ENCODE peak calls at places on chromosomes 3 and 15, in nine cellular contexts. E is nephron progenitor cell; B is NCI-H748 treated with DMSO at 0.1 percent for 48 hours; J is RWPE1; U is activated CD4-positive, alpha-beta T cell treated with anti-CD3 and anti-CD28 coated beads, Interleukin-2, amount 10 ng/mL, durations not matched to agents 7 days and 5 days; M is NCI-H2029; O is AG10803; I is CD4-positive, alpha-beta memory T cell; T is naive thymus-derived CD8-positive, alpha-beta T cell. A is an unnamed sample.

GRCh38 chr3:163058190-163058854 is 1561.7 kb downstream of the OTOL1 start:
- DNase-seq in E (no peak), B (no peak), J (no peak), U (no peak), M (no peak), O (no peak), I (no peak), T (no peak), A (peak)

GRCh38 chr15:42447599-42447998 is 43.3 kb downstream of the ZNF106 start:
- DNase-seq in E (no peak), B (no peak), J (no peak), U (no peak), M (no peak), O (no peak), I (no peak), T (no peak), A (no peak)

GRCh38 chr3:129824926-129825541 is 68.5 kb downstream of the TMCC1 start:
- DNase-seq in E (peak), B (peak), J (peak), U (peak), M (peak), O (peak), I (peak), T (peak), A (peak)

GRCh38 chr3:194274424-194275085 is 76.6 kb downstream of the CPN2 start:
- DNase-seq in E (no peak), B (no peak), J (no peak), U (no peak), M (no peak), O (peak), I (no peak), T (no peak), A (peak)

GRCh38 chr3:187025254-187025655 is 94.9 kb downstream of the ST6GAL1 start:
- DNase-seq in E (no peak), B (no peak), J (no peak), U (peak), M (no peak), O (no peak), I (peak), T (no peak), A (no peak)

GRCh38 chr3:21913791-21914190 is 162.8 kb upstream of the ZNF385D start:
- DNase-seq in E (no peak), B (no peak), J (no peak), U (no peak), M (no peak), O (peak), I (no peak), T (no peak), A (peak)

GRCh38 chr3:192122832-192123594 is 604.3 kb downstream of the FGF12 start:
- DNase-seq in E (no peak), B (no peak), J (no peak), U (no peak), M (no peak), O (no peak), I (no peak), T (no peak), A (no peak)

GRCh38 chr3:146092230-146092629 is 68.8 kb downstream of the PLOD2 start:
- DNase-seq in E (no peak), B (no peak), J (no peak), U (no peak), M (no peak), O (no peak), I (no peak), T (no peak), A (peak)

GRCh38 chr3:140092883-140093536 is 158.0 kb downstream of the CLSTN2 start:
- DNase-seq in E (no peak), B (no peak), J (no peak), U (no peak), M (no peak), O (no peak), I (no peak), T (no peak), A (peak)

GRCh38 chr15:52408823-52409222 is 113.2 kb upstream of the MYO5C start:
- DNase-seq in E (no peak), B (no peak), J (no peak), U (no peak), M (peak), O (no peak), I (no peak), T (no peak), A (no peak)

GRCh38 chr3:177676947-177677587 is 479.8 kb upstream of the TBL1XR1 start:
- DNase-seq in E (no peak), B (peak), J (no peak), U (no peak), M (no peak), O (no peak), I (no peak), T (no peak), A (no peak)

GRCh38 chr3:53630547-53630946 is 136.1 kb downstream of the CACNA1D start:
- DNase-seq in E (no peak), B (no peak), J (no peak), U (no peak), M (no peak), O (no peak), I (no peak), T (no peak), A (no peak)

GRCh38 chr3:170907519-170908234 is 760 bp downstream of the EIF5A2 start:
- DNase-seq in E (peak), B (peak), J (peak), U (no peak), M (no peak), O (peak), I (no peak), T (no peak), A (peak)

GRCh38 chr3:177705976-177706866 is 508.9 kb upstream of the TBL1XR1 start:
- DNase-seq in E (no peak), B (no peak), J (no peak), U (no peak), M (no peak), O (no peak), I (no peak), T (no peak), A (no peak)

GRCh38 chr15:68818088-68818670 is 2.5 kb downstream of the ANP32A start:
- DNase-seq in E (peak), B (peak), J (peak), U (peak), M (no peak), O (peak), I (peak), T (peak), A (peak)

GRCh38 chr3:46186856-46187700 is 21.0 kb downstream of the CCR1 start:
- DNase-seq in E (no peak), B (no peak), J (no peak), U (no peak), M (no peak), O (no peak), I (no peak), T (no peak), A (no peak)

GRCh38 chr3:12224181-12225147 is 64.4 kb upstream of the PPARG start:
- DNase-seq in E (no peak), B (no peak), J (peak), U (no peak), M (no peak), O (peak), I (no peak), T (no peak), A (peak)

GRCh38 chr15:79779739-79780138 is 117.1 kb downstream of the MTHFS start:
- DNase-seq in E (no peak), B (no peak), J (no peak), U (no peak), M (no peak), O (no peak), I (no peak), T (no peak), A (no peak)

GRCh38 chr3:14434541-14435151 is 32.2 kb downstream of the SLC6A6 start:
- DNase-seq in E (no peak), B (no peak), J (no peak), U (no peak), M (peak), O (no peak), I (no peak), T (no peak), A (no peak)

GRCh38 chr15:56040081-56041035 is 46.9 kb upstream of the NEDD4 start:
- DNase-seq in E (no peak), B (no peak), J (peak), U (no peak), M (peak), O (peak), I (no peak), T (no peak), A (peak)

GRCh38 chr3:72892870-72893269 is 5.0 kb downstream of the GXYLT2 start:
- DNase-seq in E (no peak), B (no peak), J (no peak), U (no peak), M (no peak), O (no peak), I (no peak), T (no peak), A (peak)

GRCh38 chr15:98428253-98428989 is 219.9 kb upstream of the IGF1R start:
- DNase-seq in E (peak), B (peak), J (peak), U (peak), M (no peak), O (peak), I (peak), T (peak), A (peak)

GRCh38 chr15:68712886-68713285 is 107.8 kb downstream of the ANP32A start:
- DNase-seq in E (no peak), B (no peak), J (no peak), U (no peak), M (no peak), O (no peak), I (no peak), T (no peak), A (no peak)

GRCh38 chr15:85950101-85950500 is 129.6 kb upstream of the AGBL1 start:
- DNase-seq in E (no peak), B (no peak), J (no peak), U (no peak), M (no peak), O (no peak), I (no peak), T (no peak), A (no peak)

GRCh38 chr3:141385386-141386079 is 17.2 kb downstream of the ZBTB38 start:
- DNase-seq in E (no peak), B (no peak), J (no peak), U (no peak), M (no peak), O (peak), I (no peak), T (no peak), A (no peak)

GRCh38 chr3:57135964-57136363 is 29.2 kb downstream of the IL17RD start:
- DNase-seq in E (no peak), B (no peak), J (no peak), U (no peak), M (no peak), O (no peak), I (no peak), T (no peak), A (no peak)

GRCh38 chr3:141798455-141798854 is 35.2 kb downstream of the GRK7 start:
- DNase-seq in E (no peak), B (no peak), J (no peak), U (no peak), M (no peak), O (peak), I (no peak), T (no peak), A (peak)

GRCh38 chr3:48502728-48503168 is 1.2 kb downstream of the SHISA5 start:
- DNase-seq in E (no peak), B (no peak), J (no peak), U (no peak), M (no peak), O (peak), I (no peak), T (no peak), A (no peak)

GRCh38 chr3:162134571-162134970 is 638.0 kb downstream of the OTOL1 start:
- DNase-seq in E (no peak), B (no peak), J (no peak), U (peak), M (no peak), O (no peak), I (no peak), T (no peak), A (no peak)

GRCh38 chr3:57544181-57545125 is at the start of gene DNAH12:
- DNase-seq in E (peak), B (peak), J (no peak), U (peak), M (peak), O (no peak), I (no peak), T (peak), A (peak)

GRCh38 chr3:111238896-111239295 is 167.3 kb downstream of the NECTIN3 start:
- DNase-seq in E (no peak), B (no peak), J (no peak), U (peak), M (no peak), O (no peak), I (peak), T (no peak), A (no peak)